ENCODE peak calls at places on chromosomes 3 and 15, in seven cellular contexts. L is WERI-Rb-1, A is heart left ventricle, I is fibroblast of lung, U is left ventricle myocardium inferior, C is hepatocyte, Z is testis. N is an unnamed sample. For H3K27me3, the result is how much of the 10 kb centered on the place peaks cover.

GRCh38 chr15:69976366-69976994 is 121.2 kb downstream of the TLE3 start:
- DNase-seq in A (peak), C (peak), U (no peak), Z (peak), L (no peak), I (peak), N (no peak)

GRCh38 chr3:27345493-27345892 is 23.7 kb downstream of the NEK10 start:
- DNase-seq in Z (no peak), L (no peak), I (no peak), A (no peak), C (no peak), U (no peak), N (no peak)

GRCh38 chr3:58989173-58989572 is 60.7 kb downstream of the CFAP20DC start:
- DNase-seq in C (no peak), L (no peak), A (no peak), U (no peak), Z (no peak), I (peak), N (no peak)

GRCh38 chr3:46693897-46694235 is 387 bp upstream of the ALS2CL start:
- DNase-seq in C (peak), Z (peak), I (no peak), A (no peak), L (no peak), U (no peak), N (peak)

GRCh38 chr3:9727041-9727595 is 4.4 kb upstream of the BRPF1 start:
- DNase-seq in Z (peak), A (no peak), U (no peak), C (no peak), I (no peak), L (peak), N (peak)

GRCh38 chr3:141834296-141834695 is 42.1 kb upstream of the ATP1B3 start:
- DNase-seq in C (no peak), L (no peak), U (no peak), Z (peak), A (no peak), I (no peak), N (no peak)

GRCh38 chr3:154122096-154122911 is 1.1 kb downstream of the ARHGEF26 start:
- DNase-seq in I (no peak), C (peak), Z (peak), L (no peak), A (peak), U (peak), N (no peak)

GRCh38 chr3:115518100-115518852 is 105.0 kb upstream of the GAP43 start:
- DNase-seq in C (peak), U (peak), L (peak), I (peak), Z (peak), A (peak), N (no peak)

GRCh38 chr3:190120161-190121060 is at the start of gene P3H2:
- DNase-seq in L (peak), C (peak), I (peak), A (peak), Z (peak), U (peak), N (peak)

GRCh38 chr15:40873625-40874561 is at the start of gene RHOV:
- DNase-seq in U (peak), A (peak), Z (peak), C (peak), L (peak), I (peak), N (peak)

GRCh38 chr15:25181290-25182097 is 226.7 kb downstream of the SNRPN start:
- DNase-seq in U (peak), I (no peak), A (peak), L (peak), Z (peak), C (no peak), N (no peak)

GRCh38 chr15:66805207-66805975 is 103.4 kb downstream of the SMAD6 start:
- DNase-seq in Z (no peak), C (no peak), U (no peak), L (no peak), I (peak), A (no peak), N (no peak)

GRCh38 chr3:190497809-190498208 is 16.1 kb upstream of the IL1RAP start:
- DNase-seq in C (no peak), U (peak), I (no peak), L (no peak), Z (no peak), A (peak), N (no peak)

GRCh38 chr3:105594219-105594618 is 227.5 kb downstream of the ALCAM start:
- DNase-seq in U (no peak), I (peak), Z (no peak), C (no peak), L (no peak), A (no peak), N (no peak)

GRCh38 chr15:55116636-55117035 is 80.1 kb downstream of the RSL24D1 start:
- DNase-seq in Z (no peak), A (no peak), C (no peak), I (no peak), U (no peak), L (no peak), N (no peak)

GRCh38 chr15:69193948-69194827 is 33.8 kb downstream of the GLCE start:
- DNase-seq in C (no peak), I (peak), L (no peak), U (no peak), A (no peak), Z (no peak), N (no peak)

GRCh38 chr3:32245200-32245599 is 6.7 kb downstream of the CMTM8 start:
- DNase-seq in Z (no peak), C (no peak), A (no peak), U (no peak), L (no peak), I (no peak), N (no peak)

GRCh38 chr3:152508705-152509104 is 240.0 kb downstream of the MBNL1 start:
- DNase-seq in C (peak), L (no peak), I (peak), Z (no peak), U (no peak), A (no peak), N (no peak)

GRCh38 chr15:38714309-38715072 is 149.9 kb upstream of the RASGRP1 start:
- DNase-seq in C (peak), I (peak), A (no peak), Z (no peak), L (no peak), U (no peak), N (no peak)

GRCh38 chr3:127678315-127678599 is 5.5 kb downstream of the ABTB1 start:
- DNase-seq in A (no peak), U (no peak), L (no peak), Z (no peak), C (no peak), I (no peak), N (no peak)

GRCh38 chr3:65436580-65436979 is 602.1 kb downstream of the MAGI1 start:
- DNase-seq in U (no peak), Z (peak), C (peak), A (no peak), L (peak), I (peak), N (no peak)

GRCh38 chr15:65945616-65946015 is 76.3 kb downstream of the RAB11A start:
- DNase-seq in U (no peak), Z (no peak), C (no peak), I (no peak), L (peak), A (no peak), N (no peak)

GRCh38 chr15:90295270-90295648 is 29.8 kb downstream of the NGRN start:
- DNase-seq in I (no peak), U (no peak), L (no peak), A (no peak), C (no peak), Z (no peak), N (no peak)

GRCh38 chr3:193803288-193803687 is 210.3 kb downstream of the OPA1 start:
- DNase-seq in Z (no peak), L (no peak), I (no peak), A (no peak), C (peak), U (no peak), N (no peak)

GRCh38 chr3:169243122-169243521 is 420.4 kb downstream of the MECOM start:
- DNase-seq in I (peak), A (no peak), L (no peak), Z (no peak), U (no peak), C (no peak), N (no peak)
- TF ChIP-seq CTCF in I (no peak), A (no peak), L (no peak), Z (no peak), U (no peak), C (no peak), N (no peak)

DNA sequence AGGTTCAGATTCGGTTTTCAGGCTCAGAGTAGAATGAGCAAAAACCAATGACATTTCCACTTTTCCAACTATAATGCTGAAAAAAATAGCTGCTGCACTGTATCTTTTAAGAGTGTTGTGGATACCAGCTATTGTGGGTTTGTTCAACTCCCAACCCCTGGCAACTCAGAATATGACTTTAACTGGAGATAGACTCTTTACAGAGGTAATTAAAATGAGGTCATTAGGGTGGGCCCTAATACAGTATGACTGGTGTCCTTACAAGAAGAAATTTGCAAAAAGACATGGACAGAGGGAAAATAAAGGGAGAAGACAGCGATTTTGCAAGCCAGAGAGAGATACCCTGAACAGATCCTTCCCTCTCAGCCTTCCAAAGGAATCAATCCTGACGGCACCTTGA is 39.5 kb downstream of the ANKRD28 start:
- DNase-seq in C (no peak), Z (no peak), I (no peak), A (no peak), L (no peak), U (no peak), N (no peak)
- H3K4me3 ChIP-seq in C (no peak), Z (no peak), I (no peak), A (no peak), L (no peak), U (no peak), N (no peak)

GRCh38 chr3:134409041-134409440 is 34.8 kb upstream of the AMOTL2 start:
- DNase-seq in L (no peak), I (no peak), Z (no peak), C (no peak), U (no peak), A (no peak), N (no peak)
- H3K27me3 ChIP-seq in L (under half), I (under half), Z (under half), C (under half), U (under half), A (under half), N (under half)

DNA sequence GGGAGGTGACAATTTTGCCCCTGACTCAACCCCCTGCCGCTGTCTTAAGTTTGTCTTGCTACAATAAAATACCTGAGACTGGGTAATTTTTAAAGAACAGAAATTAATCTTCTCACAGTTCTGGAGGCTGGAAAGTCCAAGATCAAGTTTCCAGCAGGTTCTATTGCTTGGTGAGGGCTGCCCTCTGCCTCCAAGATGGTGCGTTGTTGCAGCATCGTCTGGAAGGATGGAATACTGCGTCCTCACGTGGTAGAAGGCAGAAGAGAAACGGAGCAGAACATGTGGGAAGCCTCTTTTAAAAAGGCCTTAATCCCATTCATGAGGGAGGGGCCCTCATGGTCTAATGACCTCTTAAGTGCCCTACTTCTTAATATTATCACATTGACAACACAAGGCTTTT is 87.3 kb upstream of the SNTN start:
- DNase-seq in C (no peak), Z (no peak), A (no peak), U (no peak), L (peak), I (no peak), N (no peak)
- TF ChIP-seq CTCF in C (no peak), Z (no peak), A (no peak), U (no peak), L (peak), I (no peak), N (no peak)

GRCh38 chr15:72197045-72197459 is 535 bp downstream of the GRAMD2A start:
- DNase-seq in C (no peak), U (no peak), L (peak), A (no peak), Z (no peak), I (no peak), N (peak)

GRCh38 chr15:72198410-72199270 is 1.1 kb upstream of the GRAMD2A start:
- DNase-seq in I (no peak), U (no peak), A (no peak), C (no peak), L (no peak), Z (no peak), N (no peak)

GRCh38 chr15:72196409-72197044 is 1.1 kb downstream of the GRAMD2A start:
- DNase-seq in C (no peak), U (no peak), I (no peak), Z (no peak), L (peak), A (no peak), N (peak)

GRCh38 chr15:72199721-72200212 is 2.2 kb upstream of the GRAMD2A start:
- DNase-seq in U (peak), C (peak), A (peak), L (peak), Z (peak), I (peak), N (peak)

DNA sequence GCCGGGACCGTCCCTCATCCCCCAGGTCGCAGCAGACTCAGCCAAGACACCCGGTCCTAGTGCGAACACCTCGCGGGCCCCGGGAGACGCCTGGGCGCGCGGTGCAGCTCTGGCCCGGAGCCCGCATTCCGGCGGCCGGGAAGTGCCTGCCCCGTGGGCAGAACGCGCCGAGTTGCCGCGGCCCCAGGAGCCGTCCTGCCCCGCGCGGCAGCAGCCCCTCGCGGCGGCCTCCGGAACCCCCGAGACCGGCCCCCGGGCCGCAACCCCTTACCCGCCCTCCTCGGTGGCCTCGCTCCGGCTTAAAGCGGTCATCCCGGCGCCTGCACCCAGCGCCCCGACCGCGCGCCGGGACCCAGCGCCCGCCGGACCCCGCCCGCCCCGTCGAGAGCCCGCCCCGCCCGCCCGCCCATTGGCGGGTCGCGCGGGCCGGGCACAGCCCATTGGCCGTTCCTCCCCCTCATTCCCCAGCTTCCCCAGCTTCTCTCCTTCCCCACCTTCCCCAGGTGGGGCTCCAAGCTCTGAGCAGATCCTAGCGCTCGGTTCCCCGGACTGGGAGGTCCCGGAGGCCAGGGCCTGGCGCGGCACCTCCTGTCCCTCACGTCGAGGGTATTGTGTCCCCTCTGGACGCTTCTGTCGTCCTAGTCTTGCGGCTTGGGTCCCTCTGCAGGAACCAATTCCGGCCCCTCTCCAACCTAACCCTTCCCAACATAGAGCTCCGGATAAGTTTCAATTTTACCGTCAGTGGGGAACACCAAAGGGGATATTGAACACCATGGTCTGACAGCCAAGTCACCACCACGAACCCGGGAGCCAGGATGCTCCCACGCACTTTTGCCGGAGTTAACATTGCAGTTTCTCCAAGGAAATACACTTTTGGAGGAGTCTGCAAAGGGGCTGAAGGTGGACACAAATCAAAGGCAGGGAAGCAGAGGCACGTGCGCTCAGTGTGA is at the start of gene GRAMD2A:
- DNase-seq in U (peak), A (no peak), L (peak), Z (peak), I (peak), C (peak), N (peak)
- H3K4me3 ChIP-seq in U (peak), A (peak), L (no peak), Z (peak), I (peak), C (peak), N (no peak)

DNA sequence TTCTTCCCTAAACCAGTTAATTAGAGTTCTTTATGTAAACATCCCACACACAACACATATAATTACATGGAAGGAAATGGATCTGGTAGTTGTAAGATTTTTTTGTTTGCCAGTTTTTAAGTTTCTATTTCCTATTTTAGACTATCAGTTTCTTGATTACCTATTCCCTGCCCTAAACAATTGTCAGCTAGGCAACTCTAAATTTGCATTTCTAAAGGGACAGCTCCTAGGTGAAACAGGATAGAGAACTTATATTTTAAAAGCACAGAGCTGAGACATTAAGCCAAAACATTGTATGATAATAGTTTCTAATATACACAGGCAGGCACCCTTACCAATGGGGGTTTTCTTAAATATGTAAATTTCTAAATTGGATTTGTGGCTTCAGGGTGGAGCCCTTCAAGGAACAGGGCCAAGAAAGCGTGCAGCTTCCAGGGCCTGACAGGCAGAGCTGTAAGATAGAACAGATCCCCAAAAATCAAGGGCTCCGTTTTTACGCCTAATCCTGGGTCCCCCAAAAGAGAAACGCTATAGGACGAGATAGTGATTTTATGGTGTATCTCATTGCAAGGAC is 8.9 kb downstream of the LEKR1 start:
- DNase-seq in A (no peak), L (no peak), I (no peak), U (no peak), Z (no peak), C (no peak), N (no peak)
- H3K27me3 ChIP-seq in A (under half), L (under half), I (under half), U (under half), Z (under half), C (under half), N (under half)

DNA sequence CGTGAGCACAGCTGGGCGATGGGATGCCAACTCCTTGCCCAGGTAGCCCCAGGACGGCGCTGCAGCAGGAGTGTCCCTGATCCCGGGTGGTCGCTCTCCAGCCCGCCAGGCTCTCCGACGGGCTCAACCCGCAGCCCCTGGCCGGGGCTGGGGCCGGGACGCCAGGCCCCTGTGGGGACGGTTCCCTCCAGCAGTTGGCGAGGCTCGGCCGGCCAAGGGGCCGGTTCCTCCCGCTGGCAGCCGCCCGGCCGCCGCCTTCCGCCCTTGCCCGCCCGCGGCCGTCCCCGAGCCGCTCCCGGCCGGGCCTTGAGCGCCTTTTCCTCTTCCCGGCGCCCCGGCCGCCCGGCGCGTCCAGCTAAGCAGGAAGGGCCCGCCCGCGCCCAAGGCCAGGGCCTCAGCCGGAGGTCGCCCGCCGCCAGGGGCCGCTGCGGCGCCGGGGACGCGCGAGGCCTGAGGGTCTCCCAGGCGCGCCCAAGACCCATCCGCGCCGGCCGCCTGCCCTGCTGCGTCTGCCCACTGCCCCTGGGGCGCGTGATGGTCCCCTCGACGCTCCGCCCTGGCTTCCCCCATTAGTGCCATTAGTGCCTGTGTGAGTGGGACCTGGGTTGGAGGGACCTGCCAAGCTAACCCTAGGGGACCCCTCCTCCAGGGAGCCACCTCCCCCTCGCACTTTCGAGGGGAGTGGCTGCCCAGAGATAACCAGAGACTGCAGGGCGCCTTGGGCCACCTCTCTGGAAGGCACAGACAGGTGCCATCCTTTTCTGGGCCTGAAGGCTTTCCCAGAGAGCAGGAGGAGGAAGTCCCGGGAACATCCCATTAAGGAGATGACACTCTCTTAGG is 106.4 kb downstream of the FBLN2 start:
- DNase-seq in U (peak), Z (peak), L (peak), A (peak), I (peak), C (peak), N (no peak)
- TF ChIP-seq CTCF in U (peak), Z (peak), L (peak), A (peak), I (peak), C (peak), N (peak)

N was measured in GM06990.